ENCODE peak calls at places on chromosome X, in eight cellular contexts. F is BJ, A is mesothelial cell of epicardium, G is prostate gland, B is body of pancreas, H is adrenal gland, L is upper lobe of right lung, K is H9. Z is an unnamed sample.

GRCh38 chrX:132171881-132172280 is 44.1 kb upstream of the FRMD7 start:
- DNase-seq in F (no peak), A (no peak), G (no peak), B (no peak), H (no peak), L (no peak), K (no peak), Z (no peak)

GRCh38 chrX:54386314-54386713 is 28.5 kb upstream of the WNK3 start:
- DNase-seq in F (no peak), A (no peak), G (no peak), B (no peak), H (no peak), L (no peak), K (no peak), Z (no peak)

GRCh38 chrX:77899081-77899828 is at the start of gene COX7B:
- DNase-seq in F (peak; percentile 87), A (peak; percentile 49), G (peak; percentile 82), B (peak; percentile 77), H (peak; percentile 80), L (no peak), K (peak; percentile 72), Z (no peak)

GRCh38 chrX:77694491-77694890 is 91.5 kb downstream of the ATRX start:
- DNase-seq in F (no peak), A (no peak), G (no peak), B (no peak), H (no peak), L (no peak), K (no peak), Z (no peak)

GRCh38 chrX:109656774-109657173 is 31.8 kb upstream of the KCNE5 start:
- DNase-seq in F (no peak), A (no peak), G (no peak), B (no peak), H (no peak), L (no peak), K (no peak), Z (no peak)

GRCh38 chrX:88135735-88136134 is 611.3 kb upstream of the CPXCR1 start:
- DNase-seq in F (no peak), A (no peak), G (no peak), B (no peak), H (no peak), L (no peak), K (no peak), Z (no peak)

GRCh38 chrX:12137982-12138365 is 299 bp upstream of the FRMPD4 start:
- DNase-seq in F (no peak), A (peak; percentile 39), G (no peak), B (no peak), H (no peak), L (no peak), K (peak; percentile 31), Z (no peak)

GRCh38 chrX:13940646-13941045 is 89.0 kb downstream of the GEMIN8 start:
- DNase-seq in F (no peak), A (no peak), G (no peak), B (no peak), H (no peak), L (no peak), K (no peak), Z (no peak)

GRCh38 chrX:37871626-37872302 is 24.4 kb upstream of the DYNLT3 start:
- DNase-seq in F (peak; percentile 41), A (no peak), G (no peak), B (no peak), H (peak; percentile 42), L (no peak), K (no peak), Z (no peak)

GRCh38 chrX:96619588-96619987 is 65.1 kb upstream of the DIAPH2 start:
- DNase-seq in F (no peak), A (no peak), G (no peak), B (no peak), H (no peak), L (no peak), K (no peak), Z (no peak)

GRCh38 chrX:47283015-47283771 is 50.4 kb downstream of the USP11 start:
- DNase-seq in F (no peak), A (peak; percentile 39), G (peak; percentile 3), B (peak; percentile 34), H (peak; percentile 39), L (no peak), K (no peak), Z (no peak)

GRCh38 chrX:72540318-72540717 is 32.3 kb downstream of the HDAC8 start:
- DNase-seq in F (peak; percentile 1), A (no peak), G (no peak), B (no peak), H (no peak), L (no peak), K (no peak), Z (no peak)

GRCh38 chrX:115040417-115040816 is 23.0 kb upstream of the IL13RA2 start:
- DNase-seq in F (no peak), A (no peak), G (no peak), B (no peak), H (no peak), L (no peak), K (no peak), Z (no peak)

GRCh38 chrX:46642145-46642544 is 68.6 kb downstream of the CHST7 start:
- DNase-seq in F (no peak), A (no peak), G (no peak), B (no peak), H (peak; percentile 12), L (no peak), K (no peak), Z (no peak)

GRCh38 chrX:2463973-2464676 is 36.7 kb downstream of the DHRSX start:
- DNase-seq in F (no peak), A (no peak), G (no peak), B (no peak), H (no peak), L (no peak), K (peak; percentile 62), Z (no peak)

GRCh38 chrX:63922221-63922620 is 137.2 kb upstream of the ARHGEF9 start:
- DNase-seq in F (peak; percentile 59), A (no peak), G (no peak), B (no peak), H (no peak), L (no peak), K (no peak), Z (no peak)

GRCh38 chrX:44474410-44474809 is 68.2 kb downstream of the FUNDC1 start:
- DNase-seq in F (no peak), A (no peak), G (no peak), B (no peak), H (no peak), L (no peak), K (no peak), Z (no peak)

GRCh38 chrX:39693298-39693697 is 404.5 kb downstream of the BCOR start:
- DNase-seq in F (no peak), A (peak; percentile 53), G (no peak), B (peak; percentile 51), H (no peak), L (no peak), K (no peak), Z (no peak)

GRCh38 chrX:31228909-31229308 is 157.1 kb upstream of the FTHL17 start:
- DNase-seq in F (no peak), A (no peak), G (no peak), B (no peak), H (no peak), L (no peak), K (no peak), Z (no peak)

GRCh38 chrX:30787012-30787411 is 102.0 kb downstream of the TAB3 start:
- DNase-seq in F (no peak), A (no peak), G (no peak), B (no peak), H (no peak), L (no peak), K (peak; percentile 10), Z (peak; percentile 73)

GRCh38 chrX:137430301-137430700 is 135.6 kb upstream of the ZIC3 start:
- DNase-seq in F (no peak), A (no peak), G (no peak), B (no peak), H (no peak), L (no peak), K (peak; percentile 42), Z (no peak)

GRCh38 chrX:137431693-137432488 is 134.0 kb upstream of the ZIC3 start:
- DNase-seq in F (no peak), A (no peak), G (no peak), B (no peak), H (no peak), L (no peak), K (peak; percentile 71), Z (no peak)

GRCh38 chrX:137428777-137429564 is 137.0 kb upstream of the ZIC3 start:
- DNase-seq in F (no peak), A (no peak), G (no peak), B (no peak), H (no peak), L (no peak), K (peak; percentile 43), Z (no peak)

GRCh38 chrX:137430984-137431475 is 134.9 kb upstream of the ZIC3 start:
- DNase-seq in F (no peak), A (no peak), G (no peak), B (no peak), H (no peak), L (no peak), K (no peak), Z (no peak)

GRCh38 chrX:137432609-137433008 is 133.3 kb upstream of the ZIC3 start:
- DNase-seq in F (no peak), A (no peak), G (no peak), B (peak; percentile 19), H (no peak), L (no peak), K (peak; percentile 61), Z (no peak)
- TF ChIP-seq CTCF in F (no peak), A (peak; percentile 12), G (no peak), B (peak; percentile 44), H (no peak), L (peak; percentile 30), K (peak; percentile 72), Z (peak; percentile 6)

GRCh38 chrX:41258281-41258680 is 75.7 kb upstream of the DDX3X start:
- DNase-seq in F (no peak), A (no peak), G (no peak), B (no peak), H (no peak), L (no peak), K (no peak), Z (no peak)
- TF ChIP-seq CTCF in F (no peak), A (no peak), G (no peak), B (no peak), H (no peak), L (no peak), K (no peak), Z (no peak)

GRCh38 chrX:4263005-4263404 is 549.6 kb upstream of the PRKX start:
- DNase-seq in F (no peak), A (no peak), G (no peak), B (no peak), H (no peak), L (no peak), K (no peak), Z (no peak)
- TF ChIP-seq CTCF in F (no peak), A (peak; percentile 67), G (no peak), B (no peak), H (no peak), L (no peak), K (peak; percentile 67), Z (peak; percentile 8)

GRCh38 chrX:27622883-27623282 is 32.7 kb downstream of the DCAF8L2 start:
- DNase-seq in F (no peak), A (no peak), G (no peak), B (no peak), H (no peak), L (no peak), K (no peak), Z (no peak)

GRCh38 chrX:27619459-27619858 is 29.3 kb downstream of the DCAF8L2 start:
- DNase-seq in F (no peak), A (no peak), G (no peak), B (no peak), H (no peak), L (no peak), K (no peak), Z (no peak)

GRCh38 chrX:27619975-27620374 is 29.8 kb downstream of the DCAF8L2 start:
- DNase-seq in F (no peak), A (no peak), G (no peak), B (no peak), H (no peak), L (no peak), K (no peak), Z (no peak)
- TF ChIP-seq CTCF in F (no peak), A (no peak), G (no peak), B (peak; percentile 22), H (peak; percentile 13), L (peak; percentile 9), K (peak; percentile 68), Z (peak; percentile 49)

Z was measured in osteocyte.